ENCODE peak calls at places on chromosomes 7 and 10, in nine cellular contexts. One of them, this sample, is unnamed.

GRCh38 chr10:86538547-86538946 is 17.0 kb upstream of the WAPL start:
- DNase-seq in AG09319: no peak
- DNase-seq in NCI-H69: no peak
- DNase-seq in HT1080: peak; percentile 37
- DNase-seq in NCI-H748 treated with DMSO at 0.1 percent for 48 hours: no peak
- DNase-seq in heart left ventricle: no peak
- DNase-seq in NCI-H446 treated with DMSO at 0.1 percent for 48 hours: no peak
- DNase-seq in T-helper 9 cell: no peak
- DNase-seq in epithelial cell of esophagus: no peak
- DNase-seq in this sample: no peak

GRCh38 chr7:2403718-2404648 is 572 bp downstream of the CHST12 start:
- DNase-seq in AG09319: no peak
- DNase-seq in NCI-H69: peak; percentile 65
- DNase-seq in HT1080: peak; percentile 31
- DNase-seq in NCI-H748 treated with DMSO at 0.1 percent for 48 hours: no peak
- DNase-seq in heart left ventricle: no peak
- DNase-seq in NCI-H446 treated with DMSO at 0.1 percent for 48 hours: no peak
- DNase-seq in T-helper 9 cell: peak; percentile 27
- DNase-seq in epithelial cell of esophagus: peak; percentile 34
- DNase-seq in this sample: no peak

GRCh38 chr7:13839063-13839462 is 150.4 kb downstream of the ETV1 start:
- DNase-seq in AG09319: no peak
- DNase-seq in NCI-H69: peak; percentile 99
- DNase-seq in HT1080: no peak
- DNase-seq in NCI-H748 treated with DMSO at 0.1 percent for 48 hours: peak; percentile 99
- DNase-seq in heart left ventricle: no peak
- DNase-seq in NCI-H446 treated with DMSO at 0.1 percent for 48 hours: peak; percentile 24
- DNase-seq in T-helper 9 cell: no peak
- DNase-seq in epithelial cell of esophagus: no peak
- DNase-seq in this sample: no peak

GRCh38 chr10:110993024-110993693 is 73.8 kb downstream of the SHOC2 start:
- DNase-seq in AG09319: peak; percentile 27
- DNase-seq in NCI-H69: no peak
- DNase-seq in HT1080: peak; percentile 79
- DNase-seq in NCI-H748 treated with DMSO at 0.1 percent for 48 hours: no peak
- DNase-seq in heart left ventricle: no peak
- DNase-seq in NCI-H446 treated with DMSO at 0.1 percent for 48 hours: no peak
- DNase-seq in T-helper 9 cell: no peak
- DNase-seq in epithelial cell of esophagus: peak; percentile 77
- DNase-seq in this sample: peak; percentile 14

GRCh38 chr7:1978656-1979590 is 253.8 kb downstream of the MAD1L1 start:
- DNase-seq in AG09319: no peak
- DNase-seq in NCI-H69: no peak
- DNase-seq in HT1080: no peak
- DNase-seq in NCI-H748 treated with DMSO at 0.1 percent for 48 hours: no peak
- DNase-seq in heart left ventricle: peak; percentile 54
- DNase-seq in NCI-H446 treated with DMSO at 0.1 percent for 48 hours: no peak
- DNase-seq in T-helper 9 cell: no peak
- DNase-seq in epithelial cell of esophagus: no peak
- DNase-seq in this sample: no peak

GRCh38 chr10:121648078-121648477 is 49.8 kb upstream of the FGFR2 start:
- DNase-seq in AG09319: no peak
- DNase-seq in NCI-H69: no peak
- DNase-seq in HT1080: no peak
- DNase-seq in NCI-H748 treated with DMSO at 0.1 percent for 48 hours: no peak
- DNase-seq in heart left ventricle: no peak
- DNase-seq in NCI-H446 treated with DMSO at 0.1 percent for 48 hours: no peak
- DNase-seq in T-helper 9 cell: no peak
- DNase-seq in epithelial cell of esophagus: no peak
- DNase-seq in this sample: no peak

GRCh38 chr7:158596745-158597144 is 9.1 kb upstream of the PTPRN2 start:
- DNase-seq in AG09319: no peak
- DNase-seq in NCI-H69: peak; percentile 12
- DNase-seq in HT1080: no peak
- DNase-seq in NCI-H748 treated with DMSO at 0.1 percent for 48 hours: no peak
- DNase-seq in heart left ventricle: no peak
- DNase-seq in NCI-H446 treated with DMSO at 0.1 percent for 48 hours: no peak
- DNase-seq in T-helper 9 cell: no peak
- DNase-seq in epithelial cell of esophagus: no peak
- DNase-seq in this sample: no peak

GRCh38 chr10:71838264-71839211 is 12.5 kb downstream of the PSAP start:
- DNase-seq in AG09319: no peak
- DNase-seq in NCI-H69: peak; percentile 11
- DNase-seq in HT1080: peak; percentile 23
- DNase-seq in NCI-H748 treated with DMSO at 0.1 percent for 48 hours: no peak
- DNase-seq in heart left ventricle: no peak
- DNase-seq in NCI-H446 treated with DMSO at 0.1 percent for 48 hours: no peak
- DNase-seq in T-helper 9 cell: no peak
- DNase-seq in epithelial cell of esophagus: peak; percentile 89
- DNase-seq in this sample: no peak

GRCh38 chr7:34067406-34067805 is 162.1 kb downstream of the BMPER start:
- DNase-seq in AG09319: no peak
- DNase-seq in NCI-H69: peak; percentile 23
- DNase-seq in HT1080: no peak
- DNase-seq in NCI-H748 treated with DMSO at 0.1 percent for 48 hours: no peak
- DNase-seq in heart left ventricle: no peak
- DNase-seq in NCI-H446 treated with DMSO at 0.1 percent for 48 hours: no peak
- DNase-seq in T-helper 9 cell: no peak
- DNase-seq in epithelial cell of esophagus: no peak
- DNase-seq in this sample: no peak

GRCh38 chr7:84043661-84044191 is 150.9 kb downstream of the SEMA3A start:
- DNase-seq in AG09319: no peak
- DNase-seq in NCI-H69: peak; percentile 42
- DNase-seq in HT1080: no peak
- DNase-seq in NCI-H748 treated with DMSO at 0.1 percent for 48 hours: no peak
- DNase-seq in heart left ventricle: no peak
- DNase-seq in NCI-H446 treated with DMSO at 0.1 percent for 48 hours: no peak
- DNase-seq in T-helper 9 cell: no peak
- DNase-seq in epithelial cell of esophagus: no peak
- DNase-seq in this sample: no peak

GRCh38 chr7:44802418-44803025 is 6.0 kb downstream of the PPIA start:
- DNase-seq in AG09319: no peak
- DNase-seq in NCI-H69: peak; percentile 35
- DNase-seq in HT1080: no peak
- DNase-seq in NCI-H748 treated with DMSO at 0.1 percent for 48 hours: no peak
- DNase-seq in heart left ventricle: no peak
- DNase-seq in NCI-H446 treated with DMSO at 0.1 percent for 48 hours: no peak
- DNase-seq in T-helper 9 cell: no peak
- DNase-seq in epithelial cell of esophagus: no peak
- DNase-seq in this sample: no peak

GRCh38 chr10:48457949-48458661 is 146.8 kb downstream of the ARHGAP22 start:
- DNase-seq in AG09319: no peak
- DNase-seq in NCI-H69: no peak
- DNase-seq in HT1080: no peak
- DNase-seq in NCI-H748 treated with DMSO at 0.1 percent for 48 hours: no peak
- DNase-seq in heart left ventricle: no peak
- DNase-seq in NCI-H446 treated with DMSO at 0.1 percent for 48 hours: no peak
- DNase-seq in T-helper 9 cell: no peak
- DNase-seq in epithelial cell of esophagus: no peak
- DNase-seq in this sample: no peak

GRCh38 chr7:1281068-1281467 is 48.4 kb downstream of the UNCX start:
- DNase-seq in AG09319: no peak
- DNase-seq in NCI-H69: no peak
- DNase-seq in HT1080: no peak
- DNase-seq in NCI-H748 treated with DMSO at 0.1 percent for 48 hours: no peak
- DNase-seq in heart left ventricle: no peak
- DNase-seq in NCI-H446 treated with DMSO at 0.1 percent for 48 hours: no peak
- DNase-seq in T-helper 9 cell: no peak
- DNase-seq in epithelial cell of esophagus: no peak
- DNase-seq in this sample: no peak

GRCh38 chr7:101858437-101859385 is 41.3 kb downstream of the CUX1 start:
- DNase-seq in AG09319: no peak
- DNase-seq in NCI-H69: no peak
- DNase-seq in HT1080: no peak
- DNase-seq in NCI-H748 treated with DMSO at 0.1 percent for 48 hours: no peak
- DNase-seq in heart left ventricle: no peak
- DNase-seq in NCI-H446 treated with DMSO at 0.1 percent for 48 hours: no peak
- DNase-seq in T-helper 9 cell: no peak
- DNase-seq in epithelial cell of esophagus: no peak
- DNase-seq in this sample: no peak

GRCh38 chr10:70907619-70908425 is 19.5 kb upstream of the PCBD1 start:
- DNase-seq in AG09319: no peak
- DNase-seq in NCI-H69: no peak
- DNase-seq in HT1080: no peak
- DNase-seq in NCI-H748 treated with DMSO at 0.1 percent for 48 hours: no peak
- DNase-seq in heart left ventricle: peak; percentile 55
- DNase-seq in NCI-H446 treated with DMSO at 0.1 percent for 48 hours: no peak
- DNase-seq in T-helper 9 cell: no peak
- DNase-seq in epithelial cell of esophagus: no peak
- DNase-seq in this sample: no peak

GRCh38 chr7:69878015-69878414 is 279.7 kb downstream of the AUTS2 start:
- DNase-seq in AG09319: no peak
- DNase-seq in NCI-H69: peak; percentile 72
- DNase-seq in HT1080: no peak
- DNase-seq in NCI-H748 treated with DMSO at 0.1 percent for 48 hours: no peak
- DNase-seq in heart left ventricle: no peak
- DNase-seq in NCI-H446 treated with DMSO at 0.1 percent for 48 hours: no peak
- DNase-seq in T-helper 9 cell: no peak
- DNase-seq in epithelial cell of esophagus: no peak
- DNase-seq in this sample: no peak

GRCh38 chr7:33444501-33444900 is 315.1 kb downstream of the BBS9 start:
- DNase-seq in AG09319: peak; percentile 15
- DNase-seq in NCI-H69: peak; percentile 61
- DNase-seq in HT1080: no peak
- DNase-seq in NCI-H748 treated with DMSO at 0.1 percent for 48 hours: no peak
- DNase-seq in heart left ventricle: no peak
- DNase-seq in NCI-H446 treated with DMSO at 0.1 percent for 48 hours: peak; percentile 28
- DNase-seq in T-helper 9 cell: no peak
- DNase-seq in epithelial cell of esophagus: no peak
- DNase-seq in this sample: peak; percentile 77

GRCh38 chr10:117350905-117351304 is 24.3 kb downstream of the PDZD8 start:
- DNase-seq in AG09319: no peak
- DNase-seq in NCI-H69: no peak
- DNase-seq in HT1080: no peak
- DNase-seq in NCI-H748 treated with DMSO at 0.1 percent for 48 hours: no peak
- DNase-seq in heart left ventricle: no peak
- DNase-seq in NCI-H446 treated with DMSO at 0.1 percent for 48 hours: no peak
- DNase-seq in T-helper 9 cell: no peak
- DNase-seq in epithelial cell of esophagus: no peak
- DNase-seq in this sample: no peak

GRCh38 chr7:31408120-31408729 is 67.7 kb upstream of the NEUROD6 start:
- DNase-seq in AG09319: no peak
- DNase-seq in NCI-H69: peak; percentile 47
- DNase-seq in HT1080: peak; percentile 86
- DNase-seq in NCI-H748 treated with DMSO at 0.1 percent for 48 hours: peak; percentile 66
- DNase-seq in heart left ventricle: no peak
- DNase-seq in NCI-H446 treated with DMSO at 0.1 percent for 48 hours: no peak
- DNase-seq in T-helper 9 cell: no peak
- DNase-seq in epithelial cell of esophagus: peak; percentile 91
- DNase-seq in this sample: peak; percentile 13

GRCh38 chr10:11882646-11883375 is 59.7 kb downstream of the PROSER2 start:
- DNase-seq in AG09319: no peak
- DNase-seq in NCI-H69: no peak
- DNase-seq in HT1080: no peak
- DNase-seq in NCI-H748 treated with DMSO at 0.1 percent for 48 hours: no peak
- DNase-seq in heart left ventricle: peak; percentile 23
- DNase-seq in NCI-H446 treated with DMSO at 0.1 percent for 48 hours: no peak
- DNase-seq in T-helper 9 cell: no peak
- DNase-seq in epithelial cell of esophagus: no peak
- DNase-seq in this sample: no peak

GRCh38 chr7:108920490-108920889 is 350.8 kb downstream of the DNAJB9 start:
- DNase-seq in AG09319: no peak
- DNase-seq in NCI-H69: no peak
- DNase-seq in HT1080: no peak
- DNase-seq in NCI-H748 treated with DMSO at 0.1 percent for 48 hours: no peak
- DNase-seq in heart left ventricle: no peak
- DNase-seq in NCI-H446 treated with DMSO at 0.1 percent for 48 hours: no peak
- DNase-seq in T-helper 9 cell: no peak
- DNase-seq in epithelial cell of esophagus: no peak
- DNase-seq in this sample: no peak

GRCh38 chr7:133980794-133981193 is 146.3 kb upstream of the LRGUK start:
- DNase-seq in AG09319: no peak
- DNase-seq in NCI-H69: peak; percentile 84
- DNase-seq in HT1080: no peak
- DNase-seq in NCI-H748 treated with DMSO at 0.1 percent for 48 hours: no peak
- DNase-seq in heart left ventricle: no peak
- DNase-seq in NCI-H446 treated with DMSO at 0.1 percent for 48 hours: no peak
- DNase-seq in T-helper 9 cell: no peak
- DNase-seq in epithelial cell of esophagus: no peak
- DNase-seq in this sample: no peak

GRCh38 chr7:90613088-90613498 is 17.0 kb downstream of the CDK14 start:
- DNase-seq in AG09319: no peak
- DNase-seq in NCI-H69: peak; percentile 86
- DNase-seq in HT1080: no peak
- DNase-seq in NCI-H748 treated with DMSO at 0.1 percent for 48 hours: no peak
- DNase-seq in heart left ventricle: no peak
- DNase-seq in NCI-H446 treated with DMSO at 0.1 percent for 48 hours: no peak
- DNase-seq in T-helper 9 cell: no peak
- DNase-seq in epithelial cell of esophagus: no peak
- DNase-seq in this sample: no peak

GRCh38 chr7:121167971-121168370 is 160.8 kb upstream of the WNT16 start:
- DNase-seq in AG09319: no peak
- DNase-seq in NCI-H69: no peak
- DNase-seq in HT1080: no peak
- DNase-seq in NCI-H748 treated with DMSO at 0.1 percent for 48 hours: no peak
- DNase-seq in heart left ventricle: no peak
- DNase-seq in NCI-H446 treated with DMSO at 0.1 percent for 48 hours: no peak
- DNase-seq in T-helper 9 cell: no peak
- DNase-seq in epithelial cell of esophagus: no peak
- DNase-seq in this sample: no peak

GRCh38 chr7:140680886-140681285 is 8.1 kb downstream of the ADCK2 start:
- DNase-seq in AG09319: no peak
- DNase-seq in NCI-H69: no peak
- DNase-seq in HT1080: no peak
- DNase-seq in NCI-H748 treated with DMSO at 0.1 percent for 48 hours: no peak
- DNase-seq in heart left ventricle: no peak
- DNase-seq in NCI-H446 treated with DMSO at 0.1 percent for 48 hours: no peak
- DNase-seq in T-helper 9 cell: no peak
- DNase-seq in epithelial cell of esophagus: no peak
- DNase-seq in this sample: no peak

GRCh38 chr10:23048191-23048590 is 47.2 kb upstream of the MSRB2 start:
- DNase-seq in AG09319: no peak
- DNase-seq in NCI-H69: no peak
- DNase-seq in HT1080: no peak
- DNase-seq in NCI-H748 treated with DMSO at 0.1 percent for 48 hours: no peak
- DNase-seq in heart left ventricle: no peak
- DNase-seq in NCI-H446 treated with DMSO at 0.1 percent for 48 hours: no peak
- DNase-seq in T-helper 9 cell: no peak
- DNase-seq in epithelial cell of esophagus: no peak
- DNase-seq in this sample: no peak

GRCh38 chr7:12581897-12582296 is 11.4 kb downstream of the SCIN start:
- DNase-seq in AG09319: peak; percentile 56
- DNase-seq in NCI-H69: no peak
- DNase-seq in HT1080: no peak
- DNase-seq in NCI-H748 treated with DMSO at 0.1 percent for 48 hours: no peak
- DNase-seq in heart left ventricle: no peak
- DNase-seq in NCI-H446 treated with DMSO at 0.1 percent for 48 hours: no peak
- DNase-seq in T-helper 9 cell: no peak
- DNase-seq in epithelial cell of esophagus: no peak
- DNase-seq in this sample: no peak